ENCODE peak calls at places on chromosomes 16 and 17, in five cellular contexts. One of them, this sample, is unnamed.

GRCh38 chr17:80095844-80096475 is 5.4 kb upstream of the GAA start:
- DNase-seq in IMR-90: no peak
- DNase-seq in activated B cell treated with CpG ODN at 0.5 μM for 24 hours: no peak
- DNase-seq in HFFc6: no peak
- DNase-seq in psoas muscle: peak; percentile 29
- DNase-seq in this sample: no peak

GRCh38 chr17:42414782-42415409 is 8.2 kb downstream of the CAVIN1 start:
- DNase-seq in activated B cell treated with CpG ODN at 0.5 μM for 24 hours: no peak
- DNase-seq in IMR-90: no peak
- DNase-seq in psoas muscle: peak; percentile 52
- DNase-seq in HFFc6: no peak
- DNase-seq in this sample: no peak

GRCh38 chr17:27455569-27455913 is 707 bp upstream of the KSR1 start:
- DNase-seq in IMR-90: no peak
- DNase-seq in activated B cell treated with CpG ODN at 0.5 μM for 24 hours: peak; percentile 22
- DNase-seq in HFFc6: no peak
- DNase-seq in psoas muscle: no peak
- DNase-seq in this sample: no peak

GRCh38 chr17:19388791-19389190 is 1.8 kb upstream of the MFAP4 start:
- DNase-seq in psoas muscle: no peak
- DNase-seq in IMR-90: peak; percentile 37
- DNase-seq in HFFc6: no peak
- DNase-seq in activated B cell treated with CpG ODN at 0.5 μM for 24 hours: no peak
- DNase-seq in this sample: no peak

GRCh38 chr17:48025904-48026502 is 11.6 kb downstream of the COPZ2 start:
- DNase-seq in psoas muscle: no peak
- DNase-seq in HFFc6: peak; percentile 39
- DNase-seq in activated B cell treated with CpG ODN at 0.5 μM for 24 hours: no peak
- DNase-seq in IMR-90: no peak
- DNase-seq in this sample: no peak

GRCh38 chr17:78665952-78666920 is 89.0 kb upstream of the DNAH17 start:
- DNase-seq in psoas muscle: no peak
- DNase-seq in HFFc6: no peak
- DNase-seq in IMR-90: no peak
- DNase-seq in activated B cell treated with CpG ODN at 0.5 μM for 24 hours: no peak
- DNase-seq in this sample: peak; percentile 46

GRCh38 chr17:2776589-2777241 is 19.5 kb upstream of the RAP1GAP2 start:
- DNase-seq in HFFc6: no peak
- DNase-seq in psoas muscle: no peak
- DNase-seq in activated B cell treated with CpG ODN at 0.5 μM for 24 hours: no peak
- DNase-seq in IMR-90: no peak
- DNase-seq in this sample: no peak

GRCh38 chr17:62653002-62653830 is 25.7 kb downstream of the MRC2 start:
- DNase-seq in activated B cell treated with CpG ODN at 0.5 μM for 24 hours: peak; percentile 51
- DNase-seq in HFFc6: peak; percentile 63
- DNase-seq in psoas muscle: peak; percentile 79
- DNase-seq in IMR-90: peak; percentile 31
- DNase-seq in this sample: peak; percentile 74

GRCh38 chr17:20216154-20216815 is 207.1 kb downstream of the SPECC1 start:
- DNase-seq in activated B cell treated with CpG ODN at 0.5 μM for 24 hours: no peak
- DNase-seq in IMR-90: no peak
- DNase-seq in HFFc6: no peak
- DNase-seq in psoas muscle: no peak
- DNase-seq in this sample: no peak

GRCh38 chr17:41785091-41785875 is 1.2 kb downstream of the JUP start:
- DNase-seq in activated B cell treated with CpG ODN at 0.5 μM for 24 hours: peak; percentile 37
- DNase-seq in HFFc6: no peak
- DNase-seq in psoas muscle: peak; percentile 68
- DNase-seq in IMR-90: no peak
- DNase-seq in this sample: peak; percentile 65

GRCh38 chr16:56956756-56957155 is 5.0 kb upstream of the CETP start:
- DNase-seq in psoas muscle: no peak
- DNase-seq in activated B cell treated with CpG ODN at 0.5 μM for 24 hours: no peak
- DNase-seq in IMR-90: no peak
- DNase-seq in HFFc6: no peak
- DNase-seq in this sample: no peak
- TF ChIP-seq CTCF in psoas muscle: no peak
- TF ChIP-seq CTCF in activated B cell treated with CpG ODN at 0.5 μM for 24 hours: no peak
- TF ChIP-seq CTCF in IMR-90: peak; percentile 19
- TF ChIP-seq CTCF in HFFc6: peak; percentile 57
- TF ChIP-seq CTCF in this sample: no peak

GRCh38 chr16:87416826-87417471 is 24.8 kb downstream of the MAP1LC3B start:
- DNase-seq in psoas muscle: no peak
- DNase-seq in HFFc6: peak; percentile 46
- DNase-seq in IMR-90: peak; percentile 72
- DNase-seq in activated B cell treated with CpG ODN at 0.5 μM for 24 hours: no peak
- DNase-seq in this sample: peak; percentile 76
- TF ChIP-seq CTCF in psoas muscle: peak; percentile 69
- TF ChIP-seq CTCF in HFFc6: peak; percentile 92
- TF ChIP-seq CTCF in IMR-90: peak; percentile 85
- TF ChIP-seq CTCF in activated B cell treated with CpG ODN at 0.5 μM for 24 hours: no peak
- TF ChIP-seq CTCF in this sample: peak; percentile 77

GRCh38 chr17:5667871-5668270 is 83.6 kb upstream of the NLRP1 start:
- DNase-seq in activated B cell treated with CpG ODN at 0.5 μM for 24 hours: no peak
- DNase-seq in IMR-90: no peak
- DNase-seq in psoas muscle: no peak
- DNase-seq in HFFc6: no peak
- DNase-seq in this sample: no peak
- TF ChIP-seq CTCF in activated B cell treated with CpG ODN at 0.5 μM for 24 hours: no peak
- TF ChIP-seq CTCF in IMR-90: no peak
- TF ChIP-seq CTCF in psoas muscle: no peak
- TF ChIP-seq CTCF in HFFc6: peak; percentile 51
- TF ChIP-seq CTCF in this sample: peak; percentile 7

DNA sequence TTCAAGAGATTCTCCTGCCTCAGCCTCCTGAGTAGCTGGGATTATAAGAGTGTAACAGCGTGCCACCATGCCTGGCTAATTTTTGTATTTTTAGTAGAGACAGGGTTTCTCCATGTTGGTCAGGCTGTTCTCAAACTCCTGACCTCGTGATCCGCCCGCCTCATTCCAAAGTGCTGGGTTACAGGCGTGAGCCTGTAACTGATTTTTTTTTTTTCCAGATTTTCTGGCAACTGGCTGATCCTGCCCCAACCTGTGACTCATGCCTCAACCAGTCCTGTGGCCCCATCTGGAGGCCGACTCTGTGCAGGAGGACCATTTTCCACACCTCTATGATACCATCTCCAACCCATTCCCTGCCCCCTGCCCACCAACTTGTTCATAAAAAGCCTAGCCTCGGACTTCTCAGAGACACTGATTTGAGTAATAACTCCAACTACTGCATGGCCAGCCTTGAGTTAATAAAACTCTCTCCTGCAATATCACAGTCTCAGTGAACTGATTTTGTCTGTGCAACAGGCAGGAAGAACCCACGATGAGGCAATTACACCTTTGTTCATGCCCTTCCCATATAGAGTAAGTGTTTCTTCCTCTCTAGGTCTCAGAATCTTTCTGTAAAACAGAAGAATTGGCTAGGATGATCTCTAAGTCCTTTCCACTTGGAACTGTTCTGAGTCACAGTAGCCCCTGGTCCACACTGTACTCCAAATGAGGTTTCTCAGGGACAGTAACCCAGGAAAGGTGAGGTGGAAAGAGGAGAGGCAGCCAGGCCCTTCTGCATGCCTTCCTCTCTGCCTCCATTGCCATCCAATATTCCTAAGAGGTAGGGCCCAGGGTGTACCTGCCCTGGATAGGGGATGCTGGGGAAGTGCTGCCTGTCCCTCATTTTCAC is 8.8 kb upstream of the CNOT1 start:
- DNase-seq in activated B cell treated with CpG ODN at 0.5 μM for 24 hours: no peak
- DNase-seq in IMR-90: peak; percentile 91
- DNase-seq in psoas muscle: no peak
- DNase-seq in HFFc6: peak; percentile 82
- DNase-seq in this sample: peak; percentile 89
- TF ChIP-seq CTCF in activated B cell treated with CpG ODN at 0.5 μM for 24 hours: no peak
- TF ChIP-seq CTCF in IMR-90: peak; percentile 62
- TF ChIP-seq CTCF in psoas muscle: no peak
- TF ChIP-seq CTCF in HFFc6: peak; percentile 67
- TF ChIP-seq CTCF in this sample: peak; percentile 60

DNA sequence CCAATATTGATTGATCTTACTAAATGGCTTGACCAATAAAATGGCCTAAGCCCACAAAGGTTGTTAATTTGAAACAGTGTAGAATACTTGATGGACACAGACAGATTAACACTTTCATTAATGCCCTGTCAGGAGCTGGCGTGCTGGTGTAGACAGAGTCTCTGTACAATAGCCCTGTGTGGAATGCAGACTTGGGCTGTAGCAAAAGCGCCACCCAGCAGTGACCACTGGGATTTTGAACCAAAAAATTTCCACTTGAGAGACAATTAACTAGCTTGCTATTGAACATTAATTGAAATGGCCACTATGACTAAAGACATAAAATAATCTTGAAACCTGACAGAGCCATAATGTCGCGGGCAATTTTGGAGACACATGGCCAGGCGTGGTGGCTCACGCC is 19.7 kb upstream of the GUCY2D start:
- DNase-seq in activated B cell treated with CpG ODN at 0.5 μM for 24 hours: no peak
- DNase-seq in psoas muscle: no peak
- DNase-seq in HFFc6: peak; percentile 58
- DNase-seq in IMR-90: peak; percentile 14
- DNase-seq in this sample: peak; percentile 41
- TF ChIP-seq CTCF in activated B cell treated with CpG ODN at 0.5 μM for 24 hours: no peak
- TF ChIP-seq CTCF in psoas muscle: no peak
- TF ChIP-seq CTCF in HFFc6: peak; percentile 70
- TF ChIP-seq CTCF in IMR-90: peak; percentile 25
- TF ChIP-seq CTCF in this sample: peak; percentile 24

DNA sequence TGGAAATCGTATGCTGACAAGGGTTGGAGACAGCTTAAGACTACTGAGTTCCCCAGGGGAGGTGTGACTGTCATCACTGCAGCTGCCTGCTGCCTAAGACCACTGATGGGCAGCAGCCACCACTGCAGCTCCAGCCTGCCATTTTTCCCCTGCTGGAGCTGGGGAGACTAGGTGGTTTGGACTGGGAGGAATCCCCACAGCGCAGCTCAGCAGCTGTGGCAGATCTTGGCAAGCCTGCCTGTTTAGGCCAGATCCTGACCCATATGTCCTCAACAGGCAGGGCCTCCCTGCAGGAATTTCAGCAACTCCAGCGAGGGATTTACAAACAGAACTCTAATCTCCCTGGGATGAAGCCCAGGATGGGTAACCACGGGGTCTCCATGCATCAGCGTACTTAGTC is 356.4 kb upstream of the TOM1L1 start:
- DNase-seq in IMR-90: no peak
- DNase-seq in activated B cell treated with CpG ODN at 0.5 μM for 24 hours: no peak
- DNase-seq in HFFc6: no peak
- DNase-seq in psoas muscle: no peak
- DNase-seq in this sample: no peak
- TF ChIP-seq CTCF in IMR-90: no peak
- TF ChIP-seq CTCF in activated B cell treated with CpG ODN at 0.5 μM for 24 hours: no peak
- TF ChIP-seq CTCF in HFFc6: no peak
- TF ChIP-seq CTCF in psoas muscle: no peak
- TF ChIP-seq CTCF in this sample: no peak

DNA sequence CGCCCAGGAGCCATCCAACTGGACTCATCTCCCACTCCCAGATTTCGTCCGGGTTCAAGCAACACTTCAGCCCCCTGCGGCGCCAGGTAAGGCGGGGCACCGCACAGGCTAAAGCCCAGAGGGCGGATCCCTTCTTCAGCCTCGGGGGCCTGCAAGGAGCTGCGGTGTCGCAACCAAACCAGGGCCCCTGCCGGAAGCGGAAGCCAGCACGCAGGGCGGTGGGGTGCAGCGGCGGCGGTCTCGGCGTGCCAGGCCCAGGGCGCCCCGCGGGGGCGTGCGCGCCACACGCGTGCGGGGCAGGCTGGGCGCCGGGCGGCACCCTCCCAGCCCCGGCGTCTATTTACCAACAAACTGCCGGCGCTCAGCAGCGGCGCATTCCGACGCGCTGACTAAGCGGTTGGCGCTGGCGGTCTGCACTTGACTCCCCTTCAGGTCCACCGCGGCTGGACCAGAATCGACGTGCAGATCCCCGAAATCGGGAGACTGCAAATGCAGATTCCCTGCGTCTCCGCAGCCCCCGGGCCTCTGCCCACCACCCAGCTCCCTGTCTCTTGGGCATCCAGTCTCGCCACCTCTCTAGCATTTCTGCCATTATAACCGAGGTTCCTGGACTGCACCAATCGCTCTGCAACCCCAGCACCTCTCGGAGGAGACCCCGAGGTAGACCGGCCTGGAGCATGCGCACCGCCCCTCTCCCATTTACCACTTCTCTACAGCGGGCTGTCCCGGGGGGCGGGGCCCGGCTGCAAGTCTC is 433 bp upstream of the DLX4 start:
- DNase-seq in psoas muscle: peak; percentile 72
- DNase-seq in HFFc6: peak; percentile 47
- DNase-seq in activated B cell treated with CpG ODN at 0.5 μM for 24 hours: peak; percentile 54
- DNase-seq in IMR-90: peak; percentile 39
- DNase-seq in this sample: peak; percentile 58
- TF ChIP-seq CTCF in psoas muscle: no peak
- TF ChIP-seq CTCF in HFFc6: no peak
- TF ChIP-seq CTCF in activated B cell treated with CpG ODN at 0.5 μM for 24 hours: no peak
- TF ChIP-seq CTCF in IMR-90: no peak
- TF ChIP-seq CTCF in this sample: no peak

This sample was measured in fibroblast of villous mesenchyme.